ENCODE peak calls at places on chromosome 16, in nine cellular contexts. M is GM04504, J is GM23248, K is C1 segment of cervical spinal cord, N is iPS DF 6.9, G is amygdala, T is sigmoid colon, U is skeletal muscle cell, P is caudate nucleus. D is an unnamed sample.

GRCh38 chr16:47493358-47494337 is 32.5 kb downstream of the PHKB start:
- DNase-seq in M (no peak), J (no peak), K (no peak), N (no peak), G (no peak), T (no peak), U (no peak), P (no peak), D (peak)

GRCh38 chr16:6558133-6558532 is 774.5 kb upstream of the RBFOX1 start:
- DNase-seq in M (no peak), J (no peak), K (no peak), N (no peak), G (no peak), T (no peak), U (no peak), P (no peak), D (peak)

GRCh38 chr16:2243031-2243528 is 6.8 kb downstream of the DNASE1L2 start:
- DNase-seq in M (no peak), J (no peak), K (no peak), N (no peak), G (no peak), T (no peak), U (no peak), P (no peak), D (no peak)

GRCh38 chr16:12228607-12229499 is 252.3 kb downstream of the SNX29 start:
- DNase-seq in M (peak), J (peak), K (peak), N (peak), G (peak), T (no peak), U (no peak), P (no peak), D (peak)

GRCh38 chr16:31455601-31456314 is 3.5 kb upstream of the ARMC5 start:
- DNase-seq in M (no peak), J (no peak), K (no peak), N (no peak), G (no peak), T (peak), U (no peak), P (no peak), D (no peak)

GRCh38 chr16:24135624-24136296 is 120.4 kb upstream of the CACNG3 start:
- DNase-seq in M (no peak), J (no peak), K (no peak), N (no peak), G (no peak), T (no peak), U (no peak), P (no peak), D (no peak)

GRCh38 chr16:31055613-31056012 is 18.4 kb downstream of the ZNF668 start:
- DNase-seq in M (no peak), J (no peak), K (no peak), N (no peak), G (no peak), T (no peak), U (no peak), P (no peak), D (no peak)

GRCh38 chr16:15690296-15690695 is 40.3 kb downstream of the NDE1 start:
- DNase-seq in M (no peak), J (peak), K (no peak), N (no peak), G (no peak), T (no peak), U (no peak), P (no peak), D (no peak)

GRCh38 chr16:1913327-1914083 is 4.7 kb downstream of the HS3ST6 start:
- DNase-seq in M (no peak), J (no peak), K (no peak), N (no peak), G (no peak), T (no peak), U (no peak), P (no peak), D (no peak)

GRCh38 chr16:53058882-53059281 is 4.1 kb downstream of the CHD9 start:
- DNase-seq in M (no peak), J (no peak), K (no peak), N (no peak), G (no peak), T (peak), U (no peak), P (no peak), D (no peak)

GRCh38 chr16:81451753-81452680 is 7.4 kb downstream of the CMIP start:
- DNase-seq in M (no peak), J (no peak), K (peak), N (no peak), G (peak), T (no peak), U (no peak), P (no peak), D (peak)

GRCh38 chr16:88088161-88088581 is 136.9 kb downstream of the BANP start:
- DNase-seq in M (no peak), J (peak), K (no peak), N (no peak), G (no peak), T (peak), U (no peak), P (no peak), D (no peak)

GRCh38 chr16:77376358-77376757 is 58.5 kb downstream of the ADAMTS18 start:
- DNase-seq in M (no peak), J (peak), K (no peak), N (peak), G (no peak), T (no peak), U (no peak), P (no peak), D (no peak)

GRCh38 chr16:85746431-85747227 is 4.3 kb downstream of the C16orf74 start:
- DNase-seq in M (peak), J (peak), K (no peak), N (no peak), G (no peak), T (no peak), U (peak), P (no peak), D (no peak)

GRCh38 chr16:29992371-29992967 is 2.9 kb downstream of the HIRIP3 start:
- DNase-seq in M (no peak), J (no peak), K (no peak), N (no peak), G (no peak), T (no peak), U (no peak), P (no peak), D (no peak)

GRCh38 chr16:56871172-56871593 is 6.2 kb downstream of the SLC12A3 start:
- DNase-seq in M (peak), J (peak), K (no peak), N (no peak), G (no peak), T (no peak), U (no peak), P (no peak), D (no peak)

GRCh38 chr16:34802848-34803599 is 1343.6 kb downstream of the TP53TG3F start:
- DNase-seq in M (no peak), J (no peak), K (no peak), N (no peak), G (no peak), T (no peak), U (no peak), P (no peak), D (no peak)

GRCh38 chr16:15958703-15959348 is 9.4 kb downstream of the ABCC1 start:
- DNase-seq in M (no peak), J (no peak), K (no peak), N (no peak), G (no peak), T (no peak), U (no peak), P (no peak), D (no peak)

GRCh38 chr16:20792216-20792615 is 14.1 kb downstream of the ERI2 start:
- DNase-seq in M (no peak), J (peak), K (no peak), N (no peak), G (no peak), T (no peak), U (no peak), P (no peak), D (no peak)

GRCh38 chr16:66924527-66925321 is 611 bp downstream of the RRAD start:
- DNase-seq in M (no peak), J (peak), K (no peak), N (no peak), G (no peak), T (no peak), U (no peak), P (no peak), D (no peak)

GRCh38 chr16:78237856-78238255 is 138.4 kb downstream of the WWOX start:
- DNase-seq in M (no peak), J (no peak), K (no peak), N (no peak), G (no peak), T (no peak), U (no peak), P (no peak), D (no peak)

GRCh38 chr16:25034916-25035315 is 19.7 kb upstream of the ARHGAP17 start:
- DNase-seq in M (no peak), J (no peak), K (no peak), N (no peak), G (no peak), T (no peak), U (no peak), P (no peak), D (no peak)

GRCh38 chr16:21277045-21277926 is 804 bp downstream of the CRYM start:
- DNase-seq in M (no peak), J (no peak), K (no peak), N (no peak), G (no peak), T (no peak), U (no peak), P (no peak), D (no peak)

GRCh38 chr16:70745536-70746025 is 55.4 kb downstream of the VAC14 start:
- DNase-seq in M (no peak), J (no peak), K (no peak), N (no peak), G (no peak), T (no peak), U (no peak), P (no peak), D (no peak)

GRCh38 chr16:68275611-68276191 is 11.4 kb downstream of the SLC7A6 start:
- DNase-seq in M (no peak), J (no peak), K (no peak), N (no peak), G (no peak), T (no peak), U (no peak), P (no peak), D (no peak)

GRCh38 chr16:53249331-53249730 is 184.9 kb upstream of the RBL2 start:
- DNase-seq in M (no peak), J (no peak), K (no peak), N (no peak), G (no peak), T (no peak), U (no peak), P (no peak), D (no peak)

GRCh38 chr16:621526-622105 is 9.2 kb upstream of the WFIKKN1 start:
- DNase-seq in M (no peak), J (no peak), K (no peak), N (no peak), G (no peak), T (peak), U (no peak), P (no peak), D (no peak)

GRCh38 chr16:57519796-57520360 is 16.5 kb downstream of the CCDC102A start:
- DNase-seq in M (peak), J (peak), K (peak), N (no peak), G (peak), T (peak), U (no peak), P (peak), D (peak)

GRCh38 chr16:1645914-1646525 is 32.1 kb upstream of the JPT2 start:
- DNase-seq in M (no peak), J (peak), K (no peak), N (no peak), G (no peak), T (no peak), U (no peak), P (no peak), D (no peak)

D was measured in pons.